ENCODE peak calls at places on chromosomes 4 and X, in eight cellular contexts. T, L, F, D, W, G, M and X are unnamed samples. For H3K27me3, the result is how much of the 10 kb centered on the place peaks cover.

GRCh38 chrX:118758511-118758910 is 31.1 kb downstream of the IL13RA1 start:
- DNase-seq in D (no peak), F (no peak), W (no peak), G (no peak), M (no peak), L (no peak), T (no peak), X (no peak)

GRCh38 chrX:111083101-111083500 is 12.9 kb upstream of the PAK3 start:
- DNase-seq in D (no peak), L (no peak), F (no peak), T (no peak), W (no peak), G (no peak), M (no peak), X (no peak)

GRCh38 chr4:12993923-12994322 is 490.2 kb downstream of the RAB28 start:
- DNase-seq in F (no peak), W (no peak), M (no peak), G (no peak), D (no peak), T (no peak), L (no peak), X (no peak)

GRCh38 chr4:151766691-151767090 is 5.9 kb upstream of the GATB start:
- DNase-seq in G (no peak), L (no peak), F (no peak), W (no peak), D (no peak), T (no peak), M (no peak), X (no peak)

GRCh38 chr4:148998719-148999118 is 556.5 kb upstream of the NR3C2 start:
- DNase-seq in M (no peak), L (no peak), D (no peak), W (no peak), T (no peak), G (no peak), F (no peak), X (no peak)

GRCh38 chr4:138241281-138242075 is 671 bp downstream of the SLC7A11 start:
- DNase-seq in W (no peak), G (peak), T (no peak), M (no peak), D (peak), F (no peak), L (no peak), X (peak)

GRCh38 chr4:185987976-185988627 is 80.9 kb upstream of the TLR3 start:
- DNase-seq in F (no peak), T (no peak), W (no peak), G (no peak), D (no peak), L (no peak), M (no peak), X (no peak)

GRCh38 chr4:149121015-149121404 is 678.8 kb upstream of the NR3C2 start:
- DNase-seq in L (no peak), F (no peak), W (no peak), M (no peak), D (no peak), T (no peak), G (no peak), X (no peak)

GRCh38 chr4:167232805-167233522 is 1.3 kb downstream of the SPOCK3 start:
- DNase-seq in F (no peak), D (no peak), G (no peak), W (no peak), T (no peak), L (no peak), M (no peak), X (no peak)

GRCh38 chr4:22029803-22030202 is 81.2 kb upstream of the KCNIP4 start:
- DNase-seq in F (no peak), L (no peak), M (no peak), G (no peak), W (no peak), D (no peak), T (no peak), X (no peak)

GRCh38 chrX:40262641-40263560 is 165.1 kb upstream of the BCOR start:
- DNase-seq in W (peak), T (no peak), L (no peak), F (no peak), M (no peak), G (no peak), D (peak), X (no peak)

GRCh38 chr4:39118034-39118658 is 56.1 kb downstream of the KLHL5 start:
- DNase-seq in L (no peak), T (no peak), D (no peak), M (no peak), W (no peak), G (no peak), F (no peak), X (no peak)

GRCh38 chr4:54971474-54971950 is 153.9 kb downstream of the KDR start:
- DNase-seq in W (no peak), T (no peak), M (no peak), G (no peak), F (no peak), D (no peak), L (no peak), X (no peak)

GRCh38 chr4:15413010-15413622 is 14.7 kb upstream of the C1QTNF7 start:
- DNase-seq in T (no peak), W (no peak), M (no peak), G (no peak), L (no peak), F (no peak), D (no peak), X (no peak)

GRCh38 chr4:3407171-3407771 is 34.5 kb upstream of the HGFAC start:
- DNase-seq in F (no peak), D (peak), G (peak), L (no peak), T (no peak), M (no peak), W (no peak), X (no peak)

GRCh38 chr4:4859010-4859798 is at the start of gene MSX1:
- DNase-seq in M (peak), F (peak), G (peak), W (peak), T (peak), L (peak), D (peak), X (peak)

GRCh38 chr4:52107336-52107735 is 56.2 kb downstream of the SPATA18 start:
- DNase-seq in D (no peak), W (no peak), G (no peak), T (no peak), M (no peak), F (no peak), L (no peak), X (no peak)

GRCh38 chrX:49198540-49199314 is 1.3 kb downstream of the SYP start:
- DNase-seq in M (no peak), T (no peak), F (no peak), D (no peak), L (no peak), W (no peak), G (no peak), X (no peak)

GRCh38 chr4:156596026-156596425 is 375.6 kb downstream of the PDGFC start:
- DNase-seq in T (no peak), L (no peak), W (no peak), D (no peak), G (no peak), F (no peak), M (no peak), X (no peak)

GRCh38 chrX:45771114-45771513 is 570.4 kb upstream of the DIPK2B start:
- DNase-seq in G (no peak), F (no peak), L (no peak), M (no peak), W (no peak), T (no peak), D (no peak), X (no peak)

GRCh38 chr4:69196209-69196965 is 18.2 kb downstream of the UGT2B11 start:
- DNase-seq in L (no peak), F (no peak), M (no peak), D (no peak), T (no peak), G (no peak), W (no peak), X (no peak)

GRCh38 chrX:44747317-44747716 is 96.5 kb upstream of the DUSP21 start:
- DNase-seq in W (no peak), D (no peak), F (no peak), T (no peak), M (no peak), L (no peak), G (no peak), X (no peak)

GRCh38 chrX:16643160-16643559 is 6.8 kb upstream of the S100G start:
- DNase-seq in L (no peak), D (no peak), M (no peak), W (no peak), F (no peak), T (no peak), G (no peak), X (no peak)

GRCh38 chr4:40672528-40673522 is 43.2 kb upstream of the RBM47 start:
- DNase-seq in G (no peak), D (no peak), M (no peak), F (peak), L (no peak), W (no peak), T (no peak), X (no peak)

GRCh38 chrX:154485150-154486051 is 1.0 kb downstream of the UBL4A start:
- DNase-seq in M (no peak), W (no peak), D (peak), F (no peak), T (no peak), G (no peak), L (no peak), X (peak)

GRCh38 chrX:16592194-16592770 is 57.7 kb upstream of the S100G start:
- DNase-seq in W (no peak), T (no peak), M (no peak), L (no peak), G (no peak), F (no peak), D (no peak), X (no peak)

GRCh38 chr4:56134272-56134671 is 185.5 kb downstream of the CEP135 start:
- DNase-seq in L (no peak), T (no peak), G (no peak), M (no peak), F (no peak), W (no peak), D (peak), X (no peak)

GRCh38 chrX:43808231-43808630 is 74.0 kb downstream of the MAOB start:
- DNase-seq in T (no peak), M (no peak), W (no peak), D (no peak), F (no peak), G (no peak), L (no peak), X (no peak)

GRCh38 chr4:103097112-103097511 is 2.5 kb downstream of the BDH2 start:
- DNase-seq in G (no peak), T (no peak), M (no peak), D (no peak), F (no peak), L (no peak), W (no peak), X (no peak)

GRCh38 chr4:6362896-6363295 is 93.2 kb downstream of the WFS1 start:
- DNase-seq in F (no peak), D (no peak), M (no peak), L (no peak), W (no peak), T (no peak), G (peak), X (no peak)

GRCh38 chr4:14336656-14337055 is 665.6 kb upstream of the CPEB2 start:
- DNase-seq in W (no peak), M (no peak), T (no peak), L (no peak), D (no peak), G (no peak), F (no peak), X (no peak)

GRCh38 chr4:186366326-186366725 is 100.3 kb downstream of the F11 start:
- DNase-seq in D (no peak), L (no peak), W (no peak), T (no peak), F (no peak), M (no peak), G (no peak), X (no peak)

DNA sequence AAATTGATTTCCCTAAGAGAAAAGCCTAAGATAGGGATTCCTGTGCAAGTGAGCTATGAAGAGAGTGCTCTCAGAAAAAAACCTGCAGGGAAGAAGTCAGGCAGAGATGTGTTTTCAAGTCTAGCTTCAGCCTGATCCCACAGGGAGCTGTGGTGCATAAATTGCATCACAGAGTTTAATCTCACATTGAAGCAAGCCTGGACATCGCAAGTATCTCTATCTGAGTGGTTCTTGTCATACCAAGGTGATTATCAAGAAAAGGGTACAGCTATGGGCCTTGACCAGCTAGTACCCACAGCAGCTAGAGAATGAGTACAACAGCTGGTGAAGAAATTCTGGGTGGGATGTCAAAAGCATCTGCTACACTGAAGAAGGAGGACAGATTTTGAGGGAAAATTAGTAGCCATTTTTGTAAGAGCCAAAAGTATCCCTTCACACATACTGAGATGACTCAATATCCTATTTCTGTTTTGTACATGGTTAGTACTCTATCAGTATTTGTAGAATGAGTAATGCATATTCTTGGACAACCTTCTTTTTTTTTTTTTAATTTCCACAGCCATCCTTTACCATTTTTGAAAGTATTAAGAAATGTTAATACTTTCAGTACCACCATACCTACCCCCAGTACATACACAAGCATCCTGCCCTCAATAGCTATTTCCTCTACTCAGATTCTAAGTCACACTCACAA is 708.9 kb downstream of the IL1RAPL1 start:
- DNase-seq in W (no peak), L (no peak), M (no peak), T (no peak), G (no peak), D (no peak), F (no peak), X (no peak)
- H3K4me3 ChIP-seq in W (no peak), L (no peak), M (no peak), T (no peak), G (no peak), D (no peak), F (no peak), X (no peak)

GRCh38 chr4:8861576-8862279 is 9.9 kb downstream of the HMX1 start:
- DNase-seq in T (no peak), M (no peak), G (peak), F (no peak), W (no peak), L (no peak), D (no peak), X (no peak)
- H3K27me3 ChIP-seq in T (under half), M (half or more), G (half or more), F (half or more), W (half or more), L (under half), D (under half), X (under half)

GRCh38 chr4:145494666-145495065 is 13.0 kb downstream of the SMAD1 start:
- DNase-seq in D (no peak), M (no peak), G (no peak), T (no peak), F (no peak), L (no peak), W (no peak), X (no peak)
- H3K27ac ChIP-seq in D (no peak), M (no peak), G (no peak), T (no peak), F (no peak), L (no peak), W (no peak), X (no peak)

GRCh38 chrX:48071986-48072605 is 656 bp upstream of the ZNF630 start:
- DNase-seq in L (no peak), T (no peak), D (no peak), F (no peak), M (no peak), G (no peak), W (no peak), X (no peak)
- H3K4me3 ChIP-seq in L (peak), T (peak), D (peak), F (peak), M (peak), G (no peak), W (peak), X (peak)

DNA sequence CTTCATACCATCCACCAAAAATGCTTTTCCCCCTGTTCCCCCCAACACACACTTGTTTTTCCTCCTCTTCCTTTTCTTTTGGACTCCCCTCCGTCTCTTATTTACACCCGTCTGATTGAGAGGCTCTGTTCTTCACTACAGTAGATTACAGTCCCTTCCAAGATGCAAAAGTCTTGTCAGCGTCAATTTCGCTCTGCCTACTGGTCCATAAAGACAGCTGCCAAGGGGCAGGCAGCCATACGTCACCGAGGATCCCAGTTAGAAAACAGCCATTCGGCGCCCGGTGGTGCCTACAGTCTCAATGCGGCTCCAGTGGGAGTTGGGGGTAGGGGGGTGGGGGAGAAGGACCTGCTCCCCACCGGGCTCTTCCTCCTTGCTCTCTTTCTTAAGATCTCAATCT is at the start of gene GPM6B:
- DNase-seq in L (no peak), F (no peak), M (peak), G (no peak), T (no peak), W (no peak), D (no peak), X (no peak)
- H3K27me3 ChIP-seq in L (under half), F (under half), M (under half), G (under half), T (under half), W (under half), D (under half), X (under half)

GRCh38 chr4:128385683-128386304 is 98.2 kb upstream of the PGRMC2 start:
- DNase-seq in F (no peak), W (no peak), G (no peak), D (no peak), L (no peak), M (no peak), T (no peak), X (no peak)
- H3K27ac ChIP-seq in F (peak), W (peak), G (peak), D (peak), L (no peak), M (peak), T (peak), X (peak)

GRCh38 chrX:129780441-129781105 is 824 bp downstream of the SASH3 start:
- DNase-seq in W (no peak), D (no peak), M (no peak), G (no peak), F (no peak), L (no peak), T (no peak), X (no peak)
- H3K4me3 ChIP-seq in W (peak), D (peak), M (peak), G (peak), F (peak), L (peak), T (peak), X (no peak)